ENCODE peak calls at places on chromosomes 5 and 9, in seven cellular contexts. N is suprapubic skin, Z is cardiac muscle cell, P is fibroblast of lung, A is HL-60, T is glutamatergic neuron, I is bronchial epithelial cell. Q is an unnamed sample.

GRCh38 chr5:78009937-78010527 is 233.9 kb upstream of the TBCA start:
- DNase-seq in N (no peak), Z (no peak), P (peak), A (no peak), T (no peak), I (no peak), Q (no peak)

GRCh38 chr9:70112981-70113380 is 69.3 kb downstream of the MAMDC2 start:
- DNase-seq in N (no peak), Z (no peak), P (no peak), A (no peak), T (no peak), I (no peak), Q (no peak)

GRCh38 chr9:75921403-75922127 is 31.1 kb downstream of the PCSK5 start:
- DNase-seq in N (no peak), Z (no peak), P (no peak), A (no peak), T (no peak), I (no peak), Q (no peak)

GRCh38 chr5:52760695-52761366 is 26.9 kb upstream of the ITGA1 start:
- DNase-seq in N (no peak), Z (no peak), P (no peak), A (no peak), T (no peak), I (no peak), Q (no peak)

GRCh38 chr5:38473008-38473407 is 83.4 kb downstream of the LIFR start:
- DNase-seq in N (no peak), Z (no peak), P (no peak), A (no peak), T (no peak), I (peak), Q (no peak)

GRCh38 chr9:121564861-121565260 is 65.2 kb upstream of the GGTA1 start:
- DNase-seq in N (no peak), Z (no peak), P (no peak), A (no peak), T (no peak), I (peak), Q (no peak)

GRCh38 chr5:126866837-126867236 is 89.9 kb downstream of the LMNB1 start:
- DNase-seq in N (no peak), Z (no peak), P (no peak), A (no peak), T (no peak), I (no peak), Q (no peak)

GRCh38 chr5:1208743-1209551 is 7.6 kb downstream of the SLC6A19 start:
- DNase-seq in N (no peak), Z (peak), P (no peak), A (no peak), T (peak), I (no peak), Q (no peak)

GRCh38 chr5:135204151-135204600 is 170.1 kb upstream of the PITX1 start:
- DNase-seq in N (no peak), Z (no peak), P (no peak), A (no peak), T (no peak), I (no peak), Q (no peak)

GRCh38 chr5:108727154-108727638 is 20.5 kb upstream of the FER start:
- DNase-seq in N (no peak), Z (peak), P (peak), A (peak), T (peak), I (peak), Q (no peak)

GRCh38 chr5:98880151-98880550 is 48.7 kb downstream of the CHD1 start:
- DNase-seq in N (no peak), Z (no peak), P (no peak), A (no peak), T (no peak), I (peak), Q (no peak)

GRCh38 chr9:106535439-106535838 is 327.5 kb upstream of the ZNF462 start:
- DNase-seq in N (no peak), Z (peak), P (no peak), A (no peak), T (no peak), I (no peak), Q (no peak)

GRCh38 chr5:177313561-177314259 is 2.0 kb upstream of the MXD3 start:
- DNase-seq in N (no peak), Z (no peak), P (no peak), A (no peak), T (no peak), I (no peak), Q (no peak)

GRCh38 chr5:14818931-14819790 is 52.4 kb downstream of the ANKH start:
- DNase-seq in N (no peak), Z (no peak), P (no peak), A (no peak), T (no peak), I (no peak), Q (no peak)

GRCh38 chr9:110148384-110148783 is 59.6 kb downstream of the C9orf152 start:
- DNase-seq in N (no peak), Z (no peak), P (no peak), A (no peak), T (no peak), I (no peak), Q (no peak)

GRCh38 chr9:129415954-129416651 is 204.8 kb downstream of the C9orf50 start:
- DNase-seq in N (no peak), Z (no peak), P (no peak), A (no peak), T (no peak), I (no peak), Q (no peak)

GRCh38 chr5:124746252-124746915 is at the start of gene ZNF608:
- DNase-seq in N (no peak), Z (peak), P (peak), A (no peak), T (no peak), I (peak), Q (no peak)
- TF ChIP-seq CTCF in N (no peak), Z (no peak), P (no peak), A (no peak), T (no peak), I (no peak), Q (peak)

DNA sequence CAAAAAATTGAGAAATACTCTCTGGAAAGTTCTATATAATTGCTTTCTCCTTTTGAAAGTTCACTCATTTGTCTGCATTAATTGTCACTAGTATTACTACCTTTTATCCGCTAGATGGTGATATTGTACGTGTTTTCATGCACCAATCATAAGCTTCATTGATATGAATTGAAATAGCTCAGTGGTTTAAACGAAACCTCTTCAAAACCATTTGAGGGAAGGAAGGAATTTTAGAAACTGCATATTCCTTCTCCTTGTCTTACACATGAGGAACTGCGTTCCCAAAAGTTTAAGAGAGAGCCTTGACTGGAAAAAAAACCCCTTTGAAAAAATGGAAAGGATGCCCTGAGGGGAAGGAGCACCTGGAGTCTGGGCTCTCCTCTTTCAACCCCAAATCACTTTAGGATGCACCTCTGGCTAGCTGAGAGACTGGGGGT is 98.6 kb downstream of the YTHDC2 start:
- DNase-seq in N (no peak), Z (peak), P (peak), A (no peak), T (no peak), I (peak), Q (no peak)
- TF ChIP-seq CTCF in N (peak), Z (peak), P (peak), A (no peak), T (peak), I (peak), Q (peak)

DNA sequence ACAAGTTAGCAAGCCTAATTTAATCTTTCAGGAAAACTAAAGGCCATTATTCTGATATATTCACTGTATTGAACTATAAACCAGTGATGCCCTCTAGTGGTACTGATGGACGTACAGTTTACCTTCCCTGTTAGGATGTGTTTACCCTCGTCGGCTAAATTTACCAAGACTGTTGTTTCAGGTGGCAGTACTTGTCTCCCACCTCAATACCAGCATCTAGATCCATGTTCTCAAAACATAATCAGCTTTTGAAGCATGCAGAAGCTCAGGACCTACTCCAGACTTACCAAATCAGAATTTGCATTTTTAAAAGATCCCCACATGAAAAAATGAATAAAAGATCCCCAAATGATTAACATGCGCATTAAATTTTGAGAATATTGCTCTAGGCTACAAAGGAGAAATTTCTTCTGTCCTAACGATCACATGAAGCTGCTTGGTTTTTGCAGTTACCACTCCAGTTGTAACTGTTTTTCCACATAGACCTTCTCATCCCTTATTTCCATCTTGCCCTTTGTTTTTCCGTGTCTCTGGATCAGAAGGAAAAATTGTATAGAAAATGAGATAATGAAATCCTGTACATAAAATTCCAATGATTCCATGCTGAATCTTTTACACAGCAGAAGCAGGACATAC is 3.2 kb upstream of the BAAT start:
- DNase-seq in N (no peak), Z (peak), P (peak), A (no peak), T (no peak), I (peak), Q (no peak)
- TF ChIP-seq CTCF in N (peak), Z (peak), P (peak), A (peak), T (peak), I (peak), Q (peak)

GRCh38 chr5:132134384-132134783 is 60.8 kb downstream of the CSF2 start:
- DNase-seq in N (no peak), Z (no peak), P (peak), A (no peak), T (no peak), I (peak), Q (no peak)
- TF ChIP-seq CTCF in N (no peak), Z (peak), P (peak), A (no peak), T (peak), I (peak), Q (peak)

DNA sequence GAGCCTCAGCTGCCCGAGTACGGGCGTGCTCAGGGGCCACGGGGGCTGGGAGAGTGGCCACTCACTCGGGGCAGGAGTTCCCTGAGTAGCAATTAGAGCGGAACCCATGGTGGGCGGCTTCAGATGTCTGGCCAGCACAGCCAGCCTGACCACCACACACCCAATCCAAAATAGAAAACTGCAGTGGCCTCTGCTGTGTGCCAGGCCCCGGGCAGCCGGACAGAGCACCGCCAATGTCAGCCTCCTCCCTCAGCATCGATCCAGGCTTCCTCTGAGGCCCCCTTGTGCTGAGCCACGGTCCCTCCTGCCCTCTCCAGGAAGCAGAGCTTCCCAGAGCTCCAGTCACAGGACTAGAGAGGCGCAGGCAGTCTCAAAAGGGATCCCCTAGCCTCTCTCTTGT is 2.7 kb downstream of the ADAMTS2 start:
- DNase-seq in N (no peak), Z (peak), P (peak), A (no peak), T (peak), I (no peak), Q (no peak)
- TF ChIP-seq CTCF in N (no peak), Z (peak), P (peak), A (no peak), T (no peak), I (no peak), Q (peak)

GRCh38 chr5:114782869-114783268 is 386.8 kb downstream of the TRIM36 start:
- DNase-seq in N (no peak), Z (no peak), P (no peak), A (no peak), T (peak), I (no peak), Q (no peak)
- TF ChIP-seq CTCF in N (no peak), Z (no peak), P (no peak), A (no peak), T (no peak), I (no peak), Q (no peak)